ENCODE peak calls at places on chromosomes 11 and 22, in six cellular contexts. N is HFF-Myc, V is lower lobe of right lung, R is dorsolateral prefrontal cortex, T is left ventricle myocardium inferior, D is heart right ventricle. S is an unnamed sample.

GRCh38 chr22:43707650-43708049 is 104.5 kb downstream of the EFCAB6 start:
- DNase-seq in T (no peak), R (no peak), D (no peak), V (no peak), N (no peak), S (no peak)

GRCh38 chr22:28252539-28252938 is 333.5 kb upstream of the PITPNB start:
- DNase-seq in D (no peak), R (no peak), V (no peak), N (no peak), T (no peak), S (no peak)

GRCh38 chr11:34150494-34151151 is 45.2 kb downstream of the NAT10 start:
- DNase-seq in D (no peak), R (no peak), N (no peak), T (no peak), V (peak; percentile 19), S (peak; percentile 37)

GRCh38 chr11:69702769-69703510 is 882 bp downstream of the FGF19 start:
- DNase-seq in V (no peak), D (no peak), R (no peak), T (no peak), N (no peak), S (no peak)

GRCh38 chr11:60251485-60252207 is 8.7 kb upstream of the MS4A4E start:
- DNase-seq in T (no peak), V (no peak), N (no peak), R (no peak), D (no peak), S (no peak)

GRCh38 chr11:44998051-44998450 is 47.4 kb upstream of the TP53I11 start:
- DNase-seq in V (no peak), R (no peak), T (no peak), D (no peak), N (no peak), S (no peak)

GRCh38 chr11:132126973-132127900 is 756.8 kb downstream of the NTM start:
- DNase-seq in V (no peak), D (no peak), T (peak; percentile 28), N (peak; percentile 85), R (peak; percentile 83), S (no peak)

GRCh38 chr11:951507-951906 is 25.8 kb downstream of the AP2A2 start:
- DNase-seq in N (no peak), D (no peak), T (no peak), V (no peak), R (no peak), S (no peak)

GRCh38 chr11:69086152-69086551 is 37.4 kb downstream of the TPCN2 start:
- DNase-seq in R (peak; percentile 70), N (no peak), T (no peak), D (no peak), V (no peak), S (no peak)

GRCh38 chr11:21656065-21656464 is 536.8 kb upstream of the ANO5 start:
- DNase-seq in D (no peak), R (no peak), V (no peak), N (no peak), T (no peak), S (no peak)

GRCh38 chr11:27331984-27332383 is 31.0 kb downstream of the CCDC34 start:
- DNase-seq in D (no peak), R (no peak), V (no peak), N (no peak), T (no peak), S (no peak)

GRCh38 chr22:48531721-48532435 is 1295.8 kb downstream of the BRD1 start:
- DNase-seq in T (no peak), D (no peak), N (no peak), V (no peak), R (peak; percentile 64), S (no peak)

GRCh38 chr22:49088801-49089791 is 738.6 kb downstream of the BRD1 start:
- DNase-seq in T (no peak), V (no peak), N (no peak), D (no peak), R (no peak), S (no peak)

GRCh38 chr11:73288197-73288872 is 16.2 kb downstream of the P2RY6 start:
- DNase-seq in T (no peak), D (no peak), N (no peak), R (no peak), V (no peak), S (no peak)

GRCh38 chr22:23709107-23709506 is 18.3 kb downstream of the RGL4 start:
- DNase-seq in V (no peak), T (no peak), D (no peak), R (no peak), N (peak; percentile 26), S (no peak)

GRCh38 chr22:30385913-30386312 is 1.3 kb downstream of the RNF215 start:
- DNase-seq in R (no peak), T (no peak), V (no peak), N (no peak), D (no peak), S (no peak)
- H3K4me3 ChIP-seq in R (no peak overlapping the region), T (peak overlapping the region; percentile 73), V (no peak overlapping the region), N (no peak overlapping the region), D (no peak overlapping the region), S (no peak overlapping the region)

GRCh38 chr11:58057481-58057880 is 26.7 kb downstream of the OR6Q1 start:
- DNase-seq in N (no peak), R (no peak), D (no peak), T (no peak), V (no peak), S (no peak)
- TF ChIP-seq CTCF in N (no peak), R (no peak), D (no peak), T (no peak), V (no peak), S (no peak)

GRCh38 chr22:25744694-25745093 is 2.7 kb downstream of the MYO18B start:
- DNase-seq in D (no peak), V (no peak), N (no peak), T (no peak), R (no peak), S (no peak)

GRCh38 chr22:25747245-25747944 is 5.4 kb downstream of the MYO18B start:
- DNase-seq in D (no peak), T (no peak), V (no peak), R (no peak), N (no peak), S (peak; percentile 85)

GRCh38 chr22:25745341-25746011 is 3.5 kb downstream of the MYO18B start:
- DNase-seq in R (no peak), D (no peak), T (no peak), V (no peak), N (no peak), S (no peak)

GRCh38 chr22:25748140-25748539 is 6.2 kb downstream of the MYO18B start:
- DNase-seq in V (no peak), N (no peak), T (no peak), D (no peak), R (no peak), S (no peak)

GRCh38 chr22:25746012-25746373 is 4.0 kb downstream of the MYO18B start:
- DNase-seq in N (no peak), R (no peak), V (no peak), T (no peak), D (no peak), S (no peak)
- H3K4me3 ChIP-seq in N (no peak overlapping the region), R (no peak overlapping the region), V (no peak overlapping the region), T (peak overlapping the region; percentile 71), D (peak overlapping the region; percentile 22), S (no peak overlapping the region)

GRCh38 chr11:10680956-10681487 is 12.5 kb downstream of the IRAG1 start:
- DNase-seq in D (no peak), N (no peak), T (no peak), V (no peak), R (no peak), S (no peak)
- TF ChIP-seq CTCF in D (no peak), N (no peak), T (no peak), V (no peak), R (no peak), S (no peak)

GRCh38 chr22:37640591-37641250 is 1.3 kb downstream of the SH3BP1 start:
- DNase-seq in R (no peak), D (no peak), T (no peak), V (no peak), N (no peak), S (no peak)

GRCh38 chr22:37639771-37640590 is 512 bp downstream of the SH3BP1 start:
- DNase-seq in R (no peak), D (no peak), N (no peak), T (no peak), V (no peak), S (no peak)

GRCh38 chr22:37643225-37643847 is 3.9 kb downstream of the SH3BP1 start:
- DNase-seq in N (peak; percentile 56), V (peak; percentile 90), D (peak; percentile 90), T (peak; percentile 87), R (peak; percentile 89), S (peak; percentile 89)

GRCh38 chr22:37639070-37639760 is at the start of gene SH3BP1:
- DNase-seq in R (no peak), N (no peak), T (peak; percentile 68), D (peak; percentile 70), V (peak; percentile 75), S (peak; percentile 67)

DNA sequence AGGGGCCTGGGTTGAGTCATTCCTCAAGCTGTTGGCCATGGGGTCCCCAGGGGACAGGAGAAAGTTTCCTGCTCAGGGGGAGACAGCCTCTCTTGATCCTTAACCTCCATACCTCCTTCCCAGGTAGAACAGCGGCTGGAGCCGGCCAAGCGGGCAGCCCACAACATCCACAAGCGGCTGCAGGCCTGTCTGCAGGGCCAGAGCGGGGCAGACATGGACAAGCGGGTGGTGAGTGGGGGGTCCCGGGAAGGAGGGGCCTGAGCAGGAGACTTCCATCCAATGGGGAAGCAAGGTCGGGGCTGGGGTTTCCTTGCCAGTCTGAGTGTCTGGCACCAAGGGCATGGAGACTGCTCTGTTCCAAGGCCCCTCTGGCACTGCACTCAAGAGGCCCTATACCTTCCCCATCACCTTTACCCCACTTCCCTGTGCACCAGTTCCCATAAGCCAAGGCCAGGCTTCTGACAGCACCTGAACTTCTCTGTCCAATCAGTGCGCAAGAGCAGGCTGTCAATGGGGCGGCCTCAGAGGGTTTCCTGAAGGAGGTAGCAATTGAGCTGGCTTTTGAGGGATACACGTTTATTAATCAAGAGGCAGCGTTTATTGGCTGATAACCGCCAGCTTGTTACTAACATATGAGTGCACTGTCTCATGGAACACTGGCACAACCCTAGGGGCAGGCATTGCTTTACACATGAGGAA is 1.9 kb downstream of the SH3BP1 start:
- DNase-seq in V (no peak), R (no peak), N (no peak), T (no peak), D (no peak), S (no peak)
- H3K4me3 ChIP-seq in V (peak overlapping the region; percentile 67), R (no peak overlapping the region), N (no peak overlapping the region), T (no peak overlapping the region), D (no peak overlapping the region), S (no peak overlapping the region)

S was measured in BE2C.